ENCODE peak calls at places on chromosomes 13 and 19, in six cellular contexts. A is CD4-positive, alpha-beta T cell; B is AG04450; U is heart right ventricle; C is ovary; P is breast epithelium. O is an unnamed sample. For H3K27me3, the result is how much of the 10 kb centered on the place peaks cover.

GRCh38 chr13:32121316-32121715 is 89.7 kb downstream of the FRY start:
- DNase-seq in P (no peak), U (no peak), A (no peak), B (no peak), C (no peak), O (no peak)

GRCh38 chr13:113204378-113204734 is 4.1 kb downstream of the PCID2 start:
- DNase-seq in U (no peak), C (no peak), P (no peak), B (no peak), A (no peak), O (no peak)

GRCh38 chr13:95256086-95256485 is 45.2 kb downstream of the ABCC4 start:
- DNase-seq in C (no peak), A (no peak), B (peak), P (no peak), U (no peak), O (no peak)

GRCh38 chr13:42875448-42876269 is 94.3 kb downstream of the FAM216B start:
- DNase-seq in P (no peak), A (no peak), U (no peak), C (peak), B (no peak), O (no peak)

GRCh38 chr13:102255409-102255808 is 146.4 kb downstream of the FGF14 start:
- DNase-seq in P (no peak), A (no peak), B (no peak), U (no peak), C (no peak), O (no peak)

GRCh38 chr19:18894254-18895037 is 1.5 kb downstream of the CERS1 start:
- DNase-seq in A (no peak), C (peak), U (no peak), P (no peak), B (no peak), O (no peak)

GRCh38 chr19:48915757-48916156 is 15.6 kb downstream of the NUCB1 start:
- DNase-seq in C (no peak), U (no peak), B (no peak), P (no peak), A (no peak), O (no peak)

GRCh38 chr13:59861676-59862075 is 302.1 kb downstream of the DIAPH3 start:
- DNase-seq in B (no peak), U (no peak), A (no peak), P (no peak), C (no peak), O (no peak)

GRCh38 chr19:14722127-14722526 is 32.3 kb downstream of the ZNF333 start:
- DNase-seq in P (no peak), B (no peak), C (no peak), A (no peak), U (no peak), O (no peak)

GRCh38 chr13:77810430-77810829 is 108.2 kb downstream of the EDNRB start:
- DNase-seq in C (no peak), P (no peak), U (no peak), B (no peak), A (no peak), O (no peak)

GRCh38 chr19:5154129-5154798 is 185.4 kb downstream of the KDM4B start:
- DNase-seq in A (peak), P (no peak), U (no peak), C (no peak), B (no peak), O (no peak)

DNA sequence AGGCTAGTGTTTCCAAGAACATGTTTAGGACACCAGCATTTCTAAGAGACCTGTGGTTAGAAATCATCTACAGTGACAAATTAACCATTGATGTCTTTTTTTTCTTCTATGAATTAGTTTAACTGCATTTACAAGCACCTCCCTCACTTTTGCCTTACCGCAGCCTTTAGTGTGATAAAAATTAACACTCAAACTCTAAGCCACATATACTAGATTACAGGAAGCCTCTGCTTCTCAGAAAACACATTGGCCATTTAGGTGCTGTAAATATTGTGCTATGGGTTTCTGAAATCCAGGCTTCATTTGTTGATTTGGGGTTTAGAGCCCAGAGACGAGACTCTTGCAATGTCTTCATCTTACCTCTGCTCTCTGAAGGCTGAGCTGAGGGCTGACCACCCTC is 34.6 kb upstream of the OLFM4 start:
- DNase-seq in P (no peak), A (no peak), U (no peak), C (no peak), B (no peak), O (no peak)
- H3K27ac ChIP-seq in P (no peak), A (no peak), U (no peak), C (no peak), B (no peak), O (no peak)

GRCh38 chr13:76036176-76036575 is 400.0 kb downstream of the LMO7 start:
- DNase-seq in B (no peak), U (no peak), A (no peak), C (no peak), P (no peak), O (no peak)

GRCh38 chr13:76043882-76044281 is 407.8 kb downstream of the LMO7 start:
- DNase-seq in B (no peak), A (no peak), C (no peak), U (no peak), P (no peak), O (no peak)

GRCh38 chr13:76035711-76036110 is 399.6 kb downstream of the LMO7 start:
- DNase-seq in U (no peak), C (no peak), A (no peak), P (no peak), B (no peak), O (no peak)

GRCh38 chr13:76038920-76039716 is 403.0 kb downstream of the LMO7 start:
- DNase-seq in B (no peak), U (no peak), A (no peak), C (no peak), P (no peak), O (no peak)
- TF ChIP-seq CTCF in B (no peak), U (no peak), A (no peak), C (no peak), P (no peak), O (no peak)

GRCh38 chr13:111115841-111116500 is 861 bp downstream of the ARHGEF7 start:
- DNase-seq in B (peak), A (no peak), P (no peak), U (peak), C (peak), O (no peak)

GRCh38 chr13:111115051-111115840 is at the start of gene ARHGEF7:
- DNase-seq in P (no peak), C (peak), A (no peak), B (no peak), U (no peak), O (no peak)

GRCh38 chr13:111116830-111117229 is 1.7 kb downstream of the ARHGEF7 start:
- DNase-seq in B (no peak), C (no peak), U (no peak), P (no peak), A (no peak), O (no peak)

GRCh38 chr13:111112196-111112595 is 2.9 kb upstream of the ARHGEF7 start:
- DNase-seq in B (no peak), P (no peak), A (no peak), C (no peak), U (no peak), O (no peak)

GRCh38 chr13:111114362-111115050 is 604 bp upstream of the ARHGEF7 start:
- DNase-seq in C (peak), A (no peak), U (peak), B (no peak), P (no peak), O (no peak)
- H3K27me3 ChIP-seq in C (under half), A (half or more), U (half or more), B (half or more), P (half or more), O (under half)

GRCh38 chr13:51180853-51181511 is 41.2 kb upstream of the FAM124A start:
- DNase-seq in B (no peak), U (no peak), A (no peak), C (no peak), P (no peak), O (no peak)

GRCh38 chr13:51179432-51179971 is 42.7 kb upstream of the FAM124A start:
- DNase-seq in B (no peak), U (no peak), P (no peak), C (no peak), A (no peak), O (no peak)

GRCh38 chr13:51178456-51179074 is 43.6 kb upstream of the FAM124A start:
- DNase-seq in U (no peak), C (no peak), B (no peak), A (no peak), P (no peak), O (no peak)

GRCh38 chr13:51177188-51177587 is 45.0 kb upstream of the FAM124A start:
- DNase-seq in P (no peak), A (no peak), U (no peak), C (no peak), B (no peak), O (no peak)

GRCh38 chr13:51181752-51182383 is 40.3 kb upstream of the FAM124A start:
- DNase-seq in B (no peak), P (no peak), U (no peak), A (no peak), C (no peak), O (no peak)
- H3K27ac ChIP-seq in B (no peak), P (no peak), U (no peak), A (no peak), C (no peak), O (no peak)

DNA sequence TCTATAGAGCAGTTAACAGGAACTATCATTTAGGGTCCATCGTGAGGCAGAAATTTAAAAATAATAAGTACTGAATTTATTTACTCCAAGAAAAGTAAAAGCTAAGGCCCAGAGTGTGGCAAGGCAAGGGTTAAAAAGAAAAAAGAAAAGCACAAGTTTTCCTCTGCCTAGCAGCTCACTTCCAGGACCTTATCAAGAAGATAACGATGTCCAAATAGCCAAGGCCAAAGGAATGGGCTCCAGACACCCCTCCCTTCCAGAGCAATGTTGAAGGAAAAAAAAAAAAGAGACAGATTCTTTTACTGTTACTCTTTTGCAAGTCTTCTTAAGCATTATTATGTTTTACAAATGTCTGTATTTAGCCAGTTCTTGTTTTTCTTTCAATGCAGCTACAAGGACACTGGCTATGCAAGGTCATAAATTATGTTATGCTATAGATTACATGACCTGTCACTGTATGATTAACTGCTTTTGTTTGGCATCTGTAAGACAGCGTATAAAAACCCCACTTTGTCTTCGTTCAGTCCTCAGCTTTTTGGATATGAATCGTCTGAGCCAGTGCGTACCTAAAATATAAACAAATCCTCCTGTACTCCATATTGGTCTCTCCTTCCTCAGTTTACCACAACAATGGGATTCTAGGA is 2.9 kb upstream of the ZNF700 start:
- DNase-seq in B (no peak), P (no peak), U (no peak), A (no peak), C (no peak), O (no peak)
- TF ChIP-seq CTCF in B (no peak), P (no peak), U (no peak), A (no peak), C (no peak), O (no peak)

GRCh38 chr13:46595918-46596315 is 42.9 kb downstream of the LRCH1 start:
- DNase-seq in U (no peak), P (no peak), B (no peak), C (no peak), A (no peak), O (no peak)

GRCh38 chr13:46595136-46595917 is 42.4 kb downstream of the LRCH1 start:
- DNase-seq in U (no peak), P (peak), A (no peak), C (no peak), B (no peak), O (no peak)

GRCh38 chr13:46593403-46593802 is 40.4 kb downstream of the LRCH1 start:
- DNase-seq in A (peak), C (no peak), U (no peak), B (no peak), P (no peak), O (no peak)

GRCh38 chr13:46596501-46596900 is 43.5 kb downstream of the LRCH1 start:
- DNase-seq in B (no peak), P (no peak), U (no peak), A (no peak), C (no peak), O (no peak)

DNA sequence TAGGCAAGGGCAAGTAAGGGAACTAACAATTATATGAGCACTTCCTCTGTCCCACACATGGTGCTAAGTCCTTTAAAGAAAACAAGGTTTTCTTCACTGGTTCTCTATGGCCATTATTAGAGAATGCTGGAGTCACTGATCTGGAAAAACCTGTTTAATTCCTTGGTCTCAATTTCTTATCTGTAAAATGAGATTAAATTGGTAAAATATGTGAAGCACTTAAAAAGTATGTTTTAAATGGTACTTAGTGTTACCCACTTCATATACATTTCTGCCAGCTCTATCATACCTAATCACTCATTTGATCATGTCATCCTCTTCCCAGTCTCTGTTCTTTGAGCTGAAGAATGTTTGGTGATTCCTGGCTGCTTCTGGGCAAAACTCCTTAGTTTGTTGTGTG is 39.4 kb downstream of the LRCH1 start:
- DNase-seq in P (no peak), C (no peak), B (no peak), A (no peak), U (no peak), O (no peak)
- H3K27me3 ChIP-seq in P (under half), C (under half), B (under half), A (under half), U (under half), O (under half)

O was measured in lung.